ENCODE peak calls at places on chromosomes 13 and 19, in nine cellular contexts. M is H9; J is left lung; E is body of pancreas; V is CD4-positive, alpha-beta T cell; I is heart right ventricle; G is osteoblast; T is psoas muscle; U is breast epithelium. F is an unnamed sample.

GRCh38 chr19:55609326-55609725 is 3.9 kb downstream of the ZNF865 start:
- DNase-seq in M (no peak), J (no peak), E (no peak), V (no peak), I (no peak), G (peak; percentile 43), T (no peak), U (no peak), F (no peak)

GRCh38 chr13:105920375-105920774 is 615.1 kb downstream of the EFNB2 start:
- DNase-seq in M (no peak), J (no peak), E (no peak), V (no peak), I (no peak), G (peak; percentile 45), T (no peak), U (no peak), F (no peak)

GRCh38 chr13:42363941-42364612 is 92.1 kb downstream of the AKAP11 start:
- DNase-seq in M (peak; percentile 38), J (no peak), E (no peak), V (no peak), I (no peak), G (no peak), T (no peak), U (no peak), F (no peak)

GRCh38 chr13:51518847-51519246 is 65.4 kb upstream of the WDFY2 start:
- DNase-seq in M (no peak), J (no peak), E (no peak), V (no peak), I (no peak), G (no peak), T (no peak), U (no peak), F (no peak)

GRCh38 chr19:49056101-49056901 is 1.2 kb downstream of the CGB7 start:
- DNase-seq in M (peak; percentile 79), J (peak; percentile 92), E (peak; percentile 68), V (no peak), I (peak; percentile 66), G (peak; percentile 97), T (peak; percentile 66), U (no peak), F (no peak)

GRCh38 chr13:31192306-31192705 is 7.5 kb upstream of the B3GLCT start:
- DNase-seq in M (no peak), J (no peak), E (no peak), V (no peak), I (no peak), G (no peak), T (no peak), U (no peak), F (no peak)

GRCh38 chr13:25756916-25757315 is 294.9 kb downstream of the SHISA2 start:
- DNase-seq in M (no peak), J (no peak), E (no peak), V (no peak), I (no peak), G (no peak), T (no peak), U (no peak), F (no peak)

GRCh38 chr19:13872695-13873389 is 4.1 kb upstream of the NANOS3 start:
- DNase-seq in M (peak; percentile 83), J (peak; percentile 83), E (peak; percentile 46), V (no peak), I (peak; percentile 42), G (peak; percentile 91), T (no peak), U (no peak), F (no peak)

GRCh38 chr13:105165449-105166125 is 1369.9 kb downstream of the EFNB2 start:
- DNase-seq in M (no peak), J (peak; percentile 20), E (no peak), V (no peak), I (no peak), G (peak; percentile 29), T (no peak), U (no peak), F (no peak)

GRCh38 chr19:38020331-38020730 is 113.3 kb downstream of the SIPA1L3 start:
- DNase-seq in M (no peak), J (no peak), E (no peak), V (no peak), I (no peak), G (no peak), T (no peak), U (no peak), F (no peak)

GRCh38 chr13:98581971-98582702 is 5.2 kb upstream of the STK24 start:
- DNase-seq in M (no peak), J (no peak), E (no peak), V (no peak), I (no peak), G (peak; percentile 87), T (no peak), U (no peak), F (no peak)

GRCh38 chr13:64446372-64446771 is 2783.8 kb downstream of the PCDH9 start:
- DNase-seq in M (no peak), J (no peak), E (no peak), V (no peak), I (no peak), G (no peak), T (no peak), U (no peak), F (no peak)

GRCh38 chr13:39875583-39875982 is 220.1 kb downstream of the COG6 start:
- DNase-seq in M (no peak), J (peak; percentile 27), E (no peak), V (no peak), I (no peak), G (no peak), T (no peak), U (no peak), F (no peak)

DNA sequence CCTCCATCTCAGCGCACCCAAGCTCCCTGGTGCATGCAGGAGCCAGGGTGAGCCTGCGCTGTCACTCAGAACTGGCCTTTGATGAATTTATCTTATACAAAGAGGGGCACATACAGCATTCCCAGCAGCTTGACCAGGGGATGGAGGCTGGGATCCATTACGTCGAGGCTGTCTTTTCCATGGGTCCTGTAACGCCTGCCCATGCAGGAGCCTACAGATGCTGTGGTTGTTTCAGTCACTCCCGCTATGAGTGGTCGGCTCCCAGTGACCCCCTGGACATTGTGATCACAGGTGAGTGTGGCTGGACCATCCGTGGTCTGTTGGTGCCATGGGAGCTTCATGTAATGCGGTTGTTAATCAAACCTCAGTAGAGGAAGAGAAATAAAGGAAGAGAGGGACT is 33.0 kb downstream of the LAIR2 start:
- DNase-seq in M (no peak), J (no peak), E (no peak), V (no peak), I (no peak), G (no peak), T (no peak), U (no peak), F (no peak)
- H3K27me3 ChIP-seq in M (no peaks in the 10 kb centered on the region), J (peaks cover 86% of the 10 kb centered on the region), E (no peaks in the 10 kb centered on the region), V (peaks cover 30% of the 10 kb centered on the region), I (peaks cover 47% of the 10 kb centered on the region), G (no peaks in the 10 kb centered on the region), T (no peaks in the 10 kb centered on the region), U (peaks cover 36% of the 10 kb centered on the region), F (no peaks in the 10 kb centered on the region)

GRCh38 chr19:40716655-40717324 is at the start of the genes COQ8B and ITPKC:
- DNase-seq in M (peak; percentile 98), J (peak; percentile 100), E (peak; percentile 100), V (peak; percentile 99), I (peak; percentile 100), G (peak; percentile 99), T (peak; percentile 100), U (peak; percentile 100), F (peak; percentile 91)
- TF ChIP-seq CTCF in M (peak; percentile 19), J (no peak), E (peak; percentile 19), V (no peak), I (peak; percentile 24), G (no peak), T (peak; percentile 32), U (no peak), F (no peak)

DNA sequence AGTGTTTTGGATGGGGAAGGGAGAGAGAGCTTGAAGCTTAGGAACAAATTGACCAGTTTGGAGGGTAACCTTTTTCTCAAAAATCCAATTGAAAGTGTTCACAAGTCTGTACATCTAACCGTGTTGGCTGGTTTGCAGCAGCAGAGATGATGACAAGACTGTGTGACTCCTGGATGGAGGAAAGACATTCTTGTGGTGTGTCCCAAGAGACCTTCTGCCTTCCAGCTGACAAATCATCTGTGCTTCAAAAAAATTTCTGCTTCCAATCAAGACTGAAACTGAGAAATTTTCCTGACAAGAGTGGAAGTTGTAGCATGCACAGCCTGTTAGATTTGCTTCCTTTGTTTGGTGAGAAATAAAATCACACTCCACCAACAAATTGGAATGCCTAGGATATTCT is 56.2 kb downstream of the LACC1 start:
- DNase-seq in M (no peak), J (no peak), E (no peak), V (no peak), I (no peak), G (peak; percentile 1), T (no peak), U (no peak), F (no peak)
- H3K27me3 ChIP-seq in M (no peaks in the 10 kb centered on the region), J (peaks cover 11% of the 10 kb centered on the region), E (no peaks in the 10 kb centered on the region), V (no peaks in the 10 kb centered on the region), I (no peaks in the 10 kb centered on the region), G (peaks cover 9% of the 10 kb centered on the region), T (no peaks in the 10 kb centered on the region), U (no peaks in the 10 kb centered on the region), F (peaks cover 20% of the 10 kb centered on the region)

DNA sequence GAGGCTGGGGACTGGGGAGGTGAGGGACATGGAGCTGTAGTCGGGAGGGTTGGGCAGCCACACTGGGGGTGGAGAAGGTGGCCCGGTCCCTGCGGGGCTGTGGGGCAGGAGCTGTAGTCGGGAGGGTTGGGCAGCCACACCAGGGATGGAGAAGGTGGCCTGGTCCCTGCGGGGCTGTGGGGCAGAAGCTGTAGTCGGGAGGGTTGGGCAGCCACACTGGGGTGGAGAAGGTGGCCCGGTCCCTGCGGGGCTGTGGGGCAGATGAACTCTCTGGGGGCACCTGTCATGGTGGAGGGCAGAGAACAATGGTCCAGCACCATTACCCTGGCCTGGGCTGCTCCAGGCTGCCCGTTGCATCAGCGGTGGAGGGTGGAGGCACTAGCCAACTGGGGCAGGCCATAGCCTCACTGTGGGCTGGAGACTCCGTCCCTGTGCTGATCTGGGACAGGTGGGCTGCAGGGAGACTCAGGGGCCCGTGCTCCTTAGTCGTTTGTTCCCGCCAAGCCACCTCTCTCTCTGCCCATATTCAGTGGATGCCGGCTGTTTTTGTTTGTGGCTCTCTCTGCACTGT is 51.4 kb downstream of the ATP11A start:
- DNase-seq in M (no peak), J (no peak), E (no peak), V (no peak), I (no peak), G (peak; percentile 70), T (no peak), U (no peak), F (no peak)
- TF ChIP-seq CTCF in M (no peak), J (no peak), E (no peak), V (no peak), I (no peak), G (no peak), T (no peak), U (no peak), F (no peak)